ENCODE peak calls at places on chromosomes 5 and 9, in six cellular contexts. One of them, this sample, is unnamed.

GRCh38 chr5:161412792-161413191 is 133.7 kb downstream of the GABRB2 start:
- DNase-seq in cardiac muscle cell: no peak
- DNase-seq in SK-N-SH: no peak
- DNase-seq in lower lobe of right lung: no peak
- DNase-seq in coronary artery: no peak
- DNase-seq in brain microvascular endothelial cell: no peak
- DNase-seq in this sample: no peak

GRCh38 chr5:149496166-149496565 is 55.1 kb downstream of the CSNK1A1 start:
- DNase-seq in cardiac muscle cell: no peak
- DNase-seq in SK-N-SH: no peak
- DNase-seq in lower lobe of right lung: no peak
- DNase-seq in coronary artery: no peak
- DNase-seq in brain microvascular endothelial cell: no peak
- DNase-seq in this sample: no peak

GRCh38 chr5:141051526-141051876 is 327 bp downstream of the PCDHB1 start:
- DNase-seq in cardiac muscle cell: no peak
- DNase-seq in SK-N-SH: peak; percentile 17
- DNase-seq in lower lobe of right lung: no peak
- DNase-seq in coronary artery: no peak
- DNase-seq in brain microvascular endothelial cell: no peak
- DNase-seq in this sample: no peak

GRCh38 chr5:58066076-58066475 is 393.8 kb downstream of the PLK2 start:
- DNase-seq in cardiac muscle cell: no peak
- DNase-seq in SK-N-SH: peak; percentile 49
- DNase-seq in lower lobe of right lung: no peak
- DNase-seq in coronary artery: no peak
- DNase-seq in brain microvascular endothelial cell: no peak
- DNase-seq in this sample: no peak

GRCh38 chr9:114390952-114391351 is 3.2 kb upstream of the AKNA start:
- DNase-seq in cardiac muscle cell: no peak
- DNase-seq in SK-N-SH: no peak
- DNase-seq in lower lobe of right lung: no peak
- DNase-seq in coronary artery: no peak
- DNase-seq in brain microvascular endothelial cell: no peak
- DNase-seq in this sample: no peak

GRCh38 chr5:174223355-174223754 is 177.8 kb downstream of the NSG2 start:
- DNase-seq in cardiac muscle cell: no peak
- DNase-seq in SK-N-SH: peak; percentile 79
- DNase-seq in lower lobe of right lung: no peak
- DNase-seq in coronary artery: no peak
- DNase-seq in brain microvascular endothelial cell: no peak
- DNase-seq in this sample: no peak

GRCh38 chr9:10208691-10209069 is 404.1 kb downstream of the PTPRD start:
- DNase-seq in cardiac muscle cell: no peak
- DNase-seq in SK-N-SH: no peak
- DNase-seq in lower lobe of right lung: no peak
- DNase-seq in coronary artery: no peak
- DNase-seq in brain microvascular endothelial cell: no peak
- DNase-seq in this sample: no peak

GRCh38 chr5:96881511-96882115 is 5.3 kb downstream of the ERAP2 start:
- DNase-seq in cardiac muscle cell: peak; percentile 80
- DNase-seq in SK-N-SH: no peak
- DNase-seq in lower lobe of right lung: no peak
- DNase-seq in coronary artery: no peak
- DNase-seq in brain microvascular endothelial cell: peak; percentile 92
- DNase-seq in this sample: peak; percentile 62

GRCh38 chr5:124574521-124575436 is 171.7 kb downstream of the ZNF608 start:
- DNase-seq in cardiac muscle cell: no peak
- DNase-seq in SK-N-SH: peak; percentile 20
- DNase-seq in lower lobe of right lung: no peak
- DNase-seq in coronary artery: no peak
- DNase-seq in brain microvascular endothelial cell: no peak
- DNase-seq in this sample: no peak

GRCh38 chr5:133807348-133807747 is 161.1 kb downstream of the C5orf15 start:
- DNase-seq in cardiac muscle cell: no peak
- DNase-seq in SK-N-SH: no peak
- DNase-seq in lower lobe of right lung: no peak
- DNase-seq in coronary artery: no peak
- DNase-seq in brain microvascular endothelial cell: no peak
- DNase-seq in this sample: no peak

GRCh38 chr9:100308965-100309564 is 43.7 kb downstream of the TEX10 start:
- DNase-seq in cardiac muscle cell: no peak
- DNase-seq in SK-N-SH: no peak
- DNase-seq in lower lobe of right lung: no peak
- DNase-seq in coronary artery: no peak
- DNase-seq in brain microvascular endothelial cell: no peak
- DNase-seq in this sample: no peak

GRCh38 chr9:95512751-95513120 is 4.0 kb downstream of the PTCH1 start:
- DNase-seq in cardiac muscle cell: no peak
- DNase-seq in SK-N-SH: no peak
- DNase-seq in lower lobe of right lung: no peak
- DNase-seq in coronary artery: no peak
- DNase-seq in brain microvascular endothelial cell: no peak
- DNase-seq in this sample: no peak

GRCh38 chr5:120240716-120241115 is 223.4 kb upstream of the PRR16 start:
- DNase-seq in cardiac muscle cell: peak; percentile 43
- DNase-seq in SK-N-SH: no peak
- DNase-seq in lower lobe of right lung: no peak
- DNase-seq in coronary artery: no peak
- DNase-seq in brain microvascular endothelial cell: no peak
- DNase-seq in this sample: no peak

GRCh38 chr5:83417884-83418283 is 53.7 kb upstream of the VCAN start:
- DNase-seq in cardiac muscle cell: no peak
- DNase-seq in SK-N-SH: no peak
- DNase-seq in lower lobe of right lung: no peak
- DNase-seq in coronary artery: no peak
- DNase-seq in brain microvascular endothelial cell: no peak
- DNase-seq in this sample: no peak

GRCh38 chr9:127183814-127184582 is 61.6 kb upstream of the ANGPTL2 start:
- DNase-seq in cardiac muscle cell: peak; percentile 91
- DNase-seq in SK-N-SH: no peak
- DNase-seq in lower lobe of right lung: no peak
- DNase-seq in coronary artery: no peak
- DNase-seq in brain microvascular endothelial cell: no peak
- DNase-seq in this sample: no peak

DNA sequence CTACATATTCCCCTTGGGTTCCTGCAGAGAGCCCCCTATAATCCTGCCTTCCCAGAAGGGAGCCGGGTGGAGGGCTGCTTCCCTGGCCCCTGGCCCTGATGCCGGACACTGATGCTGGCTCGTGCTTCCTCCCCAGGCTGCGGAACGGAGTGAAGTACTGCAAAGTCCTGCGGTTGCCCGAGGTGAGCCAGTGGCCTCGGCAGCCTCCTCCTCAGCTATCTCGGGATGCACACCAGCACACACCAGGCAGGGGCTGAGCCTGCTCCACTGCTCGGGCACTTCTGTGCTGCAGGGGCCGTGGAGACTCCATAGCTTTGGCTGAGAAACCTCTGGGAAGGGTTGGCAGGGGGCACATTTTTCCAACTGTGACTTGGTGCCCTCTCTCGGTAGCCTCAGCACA is 38.3 kb downstream of the USP20 start:
- DNase-seq in cardiac muscle cell: no peak
- DNase-seq in SK-N-SH: no peak
- DNase-seq in lower lobe of right lung: no peak
- DNase-seq in coronary artery: no peak
- DNase-seq in brain microvascular endothelial cell: no peak
- DNase-seq in this sample: no peak
- TF ChIP-seq CTCF in cardiac muscle cell: no peak
- TF ChIP-seq CTCF in SK-N-SH: no peak
- TF ChIP-seq CTCF in lower lobe of right lung: no peak
- TF ChIP-seq CTCF in coronary artery: no peak
- TF ChIP-seq CTCF in brain microvascular endothelial cell: no peak
- TF ChIP-seq CTCF in this sample: no peak

GRCh38 chr5:18807256-18808193 is 1173.3 kb downstream of the TAF11L14 start:
- DNase-seq in cardiac muscle cell: no peak
- DNase-seq in SK-N-SH: no peak
- DNase-seq in lower lobe of right lung: no peak
- DNase-seq in coronary artery: no peak
- DNase-seq in brain microvascular endothelial cell: no peak
- DNase-seq in this sample: no peak

GRCh38 chr5:18811616-18812015 is 1176.4 kb downstream of the CDH18 start:
- DNase-seq in cardiac muscle cell: no peak
- DNase-seq in SK-N-SH: no peak
- DNase-seq in lower lobe of right lung: no peak
- DNase-seq in coronary artery: no peak
- DNase-seq in brain microvascular endothelial cell: no peak
- DNase-seq in this sample: no peak
- H3K27ac ChIP-seq in cardiac muscle cell: no peak overlapping the region
- H3K27ac ChIP-seq in SK-N-SH: no peak overlapping the region
- H3K27ac ChIP-seq in lower lobe of right lung: no peak overlapping the region
- H3K27ac ChIP-seq in coronary artery: no peak overlapping the region
- H3K27ac ChIP-seq in brain microvascular endothelial cell: no peak overlapping the region
- H3K27ac ChIP-seq in this sample: no peak overlapping the region

DNA sequence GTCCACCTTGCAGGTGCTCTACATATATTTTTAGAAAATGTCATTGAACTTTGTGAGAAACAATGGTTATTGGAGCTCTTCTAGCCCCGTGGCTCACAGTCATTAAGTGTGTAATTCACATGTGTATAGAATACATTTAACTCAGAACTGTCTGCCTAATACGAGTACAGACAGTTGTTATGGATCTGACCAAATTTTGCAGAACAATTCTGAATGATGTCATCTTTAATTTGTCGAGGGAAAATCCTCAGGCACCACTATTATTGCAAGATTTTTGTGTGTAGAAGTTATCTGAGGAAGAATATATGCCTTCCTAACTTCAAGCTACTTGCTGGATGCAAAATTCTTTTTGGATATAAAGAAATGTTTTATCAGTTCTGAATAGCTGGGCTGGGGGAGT is 216.9 kb downstream of the CD180 start:
- DNase-seq in cardiac muscle cell: no peak
- DNase-seq in SK-N-SH: no peak
- DNase-seq in lower lobe of right lung: no peak
- DNase-seq in coronary artery: no peak
- DNase-seq in brain microvascular endothelial cell: no peak
- DNase-seq in this sample: no peak
- TF ChIP-seq CTCF in cardiac muscle cell: no peak
- TF ChIP-seq CTCF in SK-N-SH: no peak
- TF ChIP-seq CTCF in lower lobe of right lung: no peak
- TF ChIP-seq CTCF in coronary artery: no peak
- TF ChIP-seq CTCF in brain microvascular endothelial cell: no peak
- TF ChIP-seq CTCF in this sample: no peak

DNA sequence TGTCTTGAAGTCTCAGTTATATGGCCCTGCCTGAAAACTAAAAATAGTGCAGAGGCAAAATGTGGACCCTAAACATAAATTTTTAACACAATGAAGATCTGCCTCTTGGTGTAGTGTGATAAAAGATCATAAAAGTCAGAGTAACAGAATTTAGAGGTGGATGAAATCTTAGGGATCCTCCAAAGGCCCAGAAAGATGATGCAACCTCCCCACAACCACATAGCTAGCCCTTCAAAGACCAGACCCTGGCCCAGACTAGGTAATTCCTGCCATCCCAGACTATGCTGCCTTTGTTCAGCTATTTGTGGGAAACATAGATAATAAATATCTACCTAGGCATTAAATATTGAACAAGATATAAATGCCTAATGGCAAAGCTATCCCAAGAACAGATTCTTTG is 15.3 kb downstream of the KLF9 start:
- DNase-seq in cardiac muscle cell: no peak
- DNase-seq in SK-N-SH: no peak
- DNase-seq in lower lobe of right lung: no peak
- DNase-seq in coronary artery: no peak
- DNase-seq in brain microvascular endothelial cell: no peak
- DNase-seq in this sample: no peak
- H3K27ac ChIP-seq in cardiac muscle cell: no peak overlapping the region
- H3K27ac ChIP-seq in SK-N-SH: no peak overlapping the region
- H3K27ac ChIP-seq in lower lobe of right lung: peak overlapping the region; percentile 25
- H3K27ac ChIP-seq in coronary artery: no peak overlapping the region
- H3K27ac ChIP-seq in brain microvascular endothelial cell: no peak overlapping the region
- H3K27ac ChIP-seq in this sample: peak overlapping the region; percentile 29

GRCh38 chr5:53962306-53962705 is 348.1 kb downstream of the ARL15 start:
- DNase-seq in cardiac muscle cell: no peak
- DNase-seq in SK-N-SH: no peak
- DNase-seq in lower lobe of right lung: no peak
- DNase-seq in coronary artery: no peak
- DNase-seq in brain microvascular endothelial cell: no peak
- DNase-seq in this sample: no peak

GRCh38 chr5:53969331-53969730 is 341.0 kb downstream of the ARL15 start:
- DNase-seq in cardiac muscle cell: no peak
- DNase-seq in SK-N-SH: peak; percentile 24
- DNase-seq in lower lobe of right lung: no peak
- DNase-seq in coronary artery: no peak
- DNase-seq in brain microvascular endothelial cell: no peak
- DNase-seq in this sample: no peak

GRCh38 chr5:53965459-53965858 is 344.9 kb downstream of the ARL15 start:
- DNase-seq in cardiac muscle cell: peak; percentile 73
- DNase-seq in SK-N-SH: no peak
- DNase-seq in lower lobe of right lung: no peak
- DNase-seq in coronary artery: no peak
- DNase-seq in brain microvascular endothelial cell: peak; percentile 51
- DNase-seq in this sample: no peak

GRCh38 chr5:53963958-53964357 is 346.4 kb downstream of the ARL15 start:
- DNase-seq in cardiac muscle cell: no peak
- DNase-seq in SK-N-SH: no peak
- DNase-seq in lower lobe of right lung: no peak
- DNase-seq in coronary artery: no peak
- DNase-seq in brain microvascular endothelial cell: no peak
- DNase-seq in this sample: no peak
- TF ChIP-seq CTCF in cardiac muscle cell: no peak
- TF ChIP-seq CTCF in SK-N-SH: no peak
- TF ChIP-seq CTCF in lower lobe of right lung: no peak
- TF ChIP-seq CTCF in coronary artery: no peak
- TF ChIP-seq CTCF in brain microvascular endothelial cell: no peak
- TF ChIP-seq CTCF in this sample: no peak

GRCh38 chr5:33612386-33612785 is 171.6 kb downstream of the TARS1 start:
- DNase-seq in cardiac muscle cell: peak; percentile 25
- DNase-seq in SK-N-SH: no peak
- DNase-seq in lower lobe of right lung: no peak
- DNase-seq in coronary artery: no peak
- DNase-seq in brain microvascular endothelial cell: peak; percentile 58
- DNase-seq in this sample: no peak

GRCh38 chr5:33611882-33612281 is 171.1 kb downstream of the TARS1 start:
- DNase-seq in cardiac muscle cell: peak; percentile 57
- DNase-seq in SK-N-SH: no peak
- DNase-seq in lower lobe of right lung: no peak
- DNase-seq in coronary artery: no peak
- DNase-seq in brain microvascular endothelial cell: no peak
- DNase-seq in this sample: no peak

GRCh38 chr5:33608476-33609026 is 167.8 kb downstream of the TARS1 start:
- DNase-seq in cardiac muscle cell: peak; percentile 9
- DNase-seq in SK-N-SH: peak; percentile 34
- DNase-seq in lower lobe of right lung: no peak
- DNase-seq in coronary artery: no peak
- DNase-seq in brain microvascular endothelial cell: no peak
- DNase-seq in this sample: no peak

GRCh38 chr5:33614039-33614438 is 173.3 kb downstream of the TARS1 start:
- DNase-seq in cardiac muscle cell: no peak
- DNase-seq in SK-N-SH: no peak
- DNase-seq in lower lobe of right lung: no peak
- DNase-seq in coronary artery: no peak
- DNase-seq in brain microvascular endothelial cell: no peak
- DNase-seq in this sample: no peak
- H3K27ac ChIP-seq in cardiac muscle cell: no peak overlapping the region
- H3K27ac ChIP-seq in SK-N-SH: no peak overlapping the region
- H3K27ac ChIP-seq in lower lobe of right lung: no peak overlapping the region
- H3K27ac ChIP-seq in coronary artery: no peak overlapping the region
- H3K27ac ChIP-seq in brain microvascular endothelial cell: no peak overlapping the region
- H3K27ac ChIP-seq in this sample: no peak overlapping the region

This sample was measured in RWPE1.